ENCODE peak calls at places on chromosomes 16 and 17, in seven cellular contexts. M is AG09309, U is cardiac muscle cell, K is BJ, L is neural crest cell, N is mucosa of descending colon, Q is omental fat pad. X is an unnamed sample.

GRCh38 chr17:40448213-40448638 is 5.0 kb downstream of the IGFBP4 start:
- DNase-seq in Q (no peak), N (no peak), U (no peak), K (no peak), L (no peak), M (no peak), X (no peak)

GRCh38 chr17:81322271-81323082 is 27.4 kb upstream of the SLC38A10 start:
- DNase-seq in L (no peak), N (no peak), Q (no peak), K (no peak), M (no peak), U (no peak), X (no peak)

GRCh38 chr16:58031016-58031800 is 5.7 kb downstream of the MMP15 start:
- DNase-seq in M (no peak), U (no peak), L (no peak), K (no peak), Q (no peak), N (no peak), X (no peak)

GRCh38 chr16:89071686-89072182 is 21.9 kb upstream of the ACSF3 start:
- DNase-seq in U (no peak), N (no peak), M (no peak), Q (no peak), L (no peak), K (no peak), X (no peak)

GRCh38 chr16:3127745-3128144 is 7.1 kb upstream of the ZNF213 start:
- DNase-seq in N (no peak), U (no peak), Q (no peak), K (no peak), L (no peak), M (no peak), X (no peak)

GRCh38 chr17:38982858-38983746 is 15.9 kb upstream of the FBXO47 start:
- DNase-seq in Q (no peak), M (no peak), K (no peak), L (peak; percentile 45), U (peak; percentile 79), N (no peak), X (no peak)

GRCh38 chr17:77716289-77716929 is 242.1 kb upstream of the TNRC6C start:
- DNase-seq in K (no peak), Q (no peak), L (no peak), M (no peak), N (no peak), U (no peak), X (no peak)

GRCh38 chr17:34443832-34444469 is 80.9 kb upstream of the CCL1 start:
- DNase-seq in U (peak; percentile 21), Q (no peak), L (peak; percentile 14), M (no peak), K (no peak), N (no peak), X (no peak)

GRCh38 chr17:67575325-67575724 is 142.4 kb upstream of the NOL11 start:
- DNase-seq in Q (no peak), N (no peak), M (no peak), U (no peak), K (no peak), L (no peak), X (no peak)

GRCh38 chr16:10738231-10739077 is 5.2 kb upstream of the NUBP1 start:
- DNase-seq in M (peak; percentile 14), K (no peak), U (no peak), L (no peak), N (no peak), Q (no peak), X (no peak)

GRCh38 chr17:78130439-78131101 is at the start of gene TMC8:
- DNase-seq in L (no peak), U (no peak), K (no peak), M (no peak), Q (no peak), N (peak; percentile 81), X (no peak)

GRCh38 chr17:8109669-8110455 is 8.5 kb downstream of the ALOXE3 start:
- DNase-seq in K (no peak), Q (peak; percentile 40), N (peak; percentile 75), M (no peak), L (peak; percentile 50), U (peak; percentile 77), X (peak; percentile 79)

GRCh38 chr17:19780846-19781245 is 32.7 kb upstream of the ALDH3A1 start:
- DNase-seq in N (no peak), K (no peak), Q (no peak), L (no peak), M (no peak), U (no peak), X (no peak)

GRCh38 chr17:549197-550040 is 165.2 kb downstream of the VPS53 start:
- DNase-seq in L (no peak), K (peak; percentile 59), M (no peak), U (peak; percentile 21), Q (no peak), N (no peak), X (no peak)

GRCh38 chr16:78686601-78687000 is 587.1 kb downstream of the WWOX start:
- DNase-seq in U (no peak), N (no peak), L (no peak), M (no peak), Q (no peak), K (no peak), X (no peak)

GRCh38 chr16:61858996-61859395 is 177.2 kb downstream of the CDH8 start:
- DNase-seq in K (peak; percentile 14), M (peak; percentile 0), L (no peak), U (no peak), N (no peak), Q (no peak), X (no peak)

GRCh38 chr17:9798724-9799123 is 7.3 kb upstream of the DHRS7C start:
- DNase-seq in N (no peak), M (no peak), K (no peak), U (no peak), Q (no peak), L (no peak), X (no peak)

DNA sequence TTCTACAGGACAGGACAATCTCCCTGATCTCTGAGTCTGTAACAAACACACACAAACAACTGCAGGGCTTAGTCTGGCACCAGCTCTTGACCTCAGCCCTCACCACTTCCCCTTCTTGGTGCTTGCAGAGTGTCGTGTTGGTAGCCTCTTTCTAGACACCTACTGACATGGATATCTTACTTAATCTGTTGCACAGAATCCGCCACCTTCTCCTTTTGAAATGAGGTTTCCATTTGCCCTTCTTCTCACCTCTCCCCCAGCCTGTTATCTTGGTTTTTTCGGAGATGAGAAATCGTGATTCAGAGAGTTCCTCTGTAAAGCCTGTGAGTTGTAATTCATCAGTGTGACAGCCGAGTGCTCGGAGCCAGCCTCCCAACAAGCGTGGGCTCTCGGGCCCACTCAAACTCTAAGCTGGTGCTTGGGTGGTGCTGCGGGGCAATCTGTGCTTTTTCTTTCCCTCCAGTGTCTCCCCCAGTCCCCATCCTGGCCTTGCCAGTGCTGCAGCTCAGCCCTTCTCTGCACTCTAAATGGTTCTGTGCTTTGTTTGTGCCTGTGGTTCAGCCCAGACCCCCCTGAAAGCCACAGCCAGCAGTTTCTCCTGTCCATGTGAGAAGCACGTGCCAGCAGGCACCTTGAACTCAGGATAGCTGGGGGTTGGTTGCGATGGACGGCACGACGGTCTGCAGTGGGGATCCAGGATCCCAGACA is 28.1 kb downstream of the KIAA0513 start:
- DNase-seq in Q (no peak), K (no peak), L (no peak), U (peak; percentile 61), N (peak; percentile 73), M (peak; percentile 5), X (no peak)
- TF ChIP-seq CTCF in Q (no peak), K (no peak), L (no peak), U (no peak), N (no peak), M (no peak), X (no peak)

GRCh38 chr16:30900588-30900987 is 4.2 kb downstream of the CTF1 start:
- DNase-seq in L (no peak), M (no peak), U (no peak), K (no peak), Q (no peak), N (no peak), X (no peak)

GRCh38 chr16:30903596-30903995 is 7.2 kb downstream of the CTF1 start:
- DNase-seq in L (no peak), Q (no peak), M (no peak), K (no peak), U (no peak), N (no peak), X (no peak)

GRCh38 chr16:30903002-30903401 is 6.6 kb downstream of the CTF1 start:
- DNase-seq in N (no peak), K (no peak), L (no peak), M (no peak), U (no peak), Q (no peak), X (no peak)

GRCh38 chr16:30901201-30902069 is 5.0 kb downstream of the CTF1 start:
- DNase-seq in M (no peak), Q (no peak), K (no peak), L (no peak), N (no peak), U (no peak), X (no peak)

GRCh38 chr16:30902070-30902972 is 5.9 kb downstream of the CTF1 start:
- DNase-seq in U (peak; percentile 89), Q (no peak), K (no peak), M (no peak), N (peak; percentile 79), L (peak; percentile 72), X (peak; percentile 77)
- TF ChIP-seq CTCF in U (no peak), Q (no peak), K (no peak), M (peak; percentile 28), N (peak; percentile 58), L (peak; percentile 42), X (no peak)

GRCh38 chr17:48522031-48522593 is 8.7 kb downstream of the HOXB1 start:
- DNase-seq in N (no peak), U (peak; percentile 87), Q (no peak), L (no peak), K (no peak), M (no peak), X (no peak)

GRCh38 chr17:48520631-48521045 is 10.2 kb downstream of the HOXB1 start:
- DNase-seq in M (no peak), N (no peak), L (no peak), U (no peak), K (no peak), Q (no peak), X (no peak)

GRCh38 chr17:48519427-48519826 is 11.4 kb downstream of the HOXB1 start:
- DNase-seq in L (no peak), N (no peak), U (no peak), K (no peak), Q (no peak), M (no peak), X (no peak)

GRCh38 chr17:48526986-48527741 is 3.6 kb downstream of the HOXB1 start:
- DNase-seq in N (no peak), U (peak; percentile 49), M (no peak), Q (no peak), L (no peak), K (no peak), X (no peak)

DNA sequence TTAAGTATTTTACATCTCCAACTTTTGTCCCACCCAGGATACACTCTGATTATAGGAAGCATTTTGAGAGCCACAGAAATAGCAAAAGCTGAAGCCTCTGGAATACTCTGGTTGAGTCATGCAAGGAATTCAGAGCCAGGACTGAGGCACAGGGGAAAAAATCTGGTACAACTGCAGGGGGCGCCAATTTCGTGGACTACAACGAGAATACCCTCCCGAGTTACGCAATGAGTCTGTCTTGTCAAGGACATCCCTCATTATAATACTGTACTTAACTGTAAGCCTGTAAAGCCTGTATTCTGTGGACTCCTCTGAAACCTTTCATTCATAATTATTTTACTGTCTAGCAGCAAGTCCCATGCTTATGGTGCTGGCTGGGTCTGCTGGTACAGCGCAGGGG is 7.8 kb downstream of the HOXB1 start:
- DNase-seq in L (no peak), N (no peak), Q (no peak), K (no peak), M (no peak), U (no peak), X (no peak)
- TF ChIP-seq CTCF in L (peak; percentile 50), N (no peak), Q (no peak), K (no peak), M (peak; percentile 23), U (peak; percentile 32), X (no peak)

GRCh38 chr17:75619506-75620431 is 13.5 kb upstream of the SMIM5 start:
- DNase-seq in N (no peak), Q (no peak), L (peak; percentile 70), M (no peak), U (peak; percentile 47), K (no peak), X (no peak)
- TF ChIP-seq CTCF in N (peak; percentile 29), Q (no peak), L (peak; percentile 64), M (peak; percentile 73), U (peak; percentile 64), K (peak; percentile 63), X (no peak)